ENCODE peak calls at places on chromosomes 16 and 17, in seven cellular contexts. I is foreskin keratinocyte, W is heart right ventricle, R is OCI-LY7, C is cardiac fibroblast, F is HFFc6, E is A549. X is an unnamed sample.

GRCh38 chr17:17141279-17141678 is 64.9 kb downstream of the PLD6 start:
- DNase-seq in I (no peak), W (no peak), R (no peak), C (no peak), F (no peak), E (no peak), X (no peak)

GRCh38 chr16:31874354-31875111 is 926 bp downstream of the ZNF267 start:
- DNase-seq in I (peak), W (no peak), R (peak), C (peak), F (peak), E (peak), X (peak)

GRCh38 chr17:17236295-17237025 is 508 bp downstream of the FLCN start:
- DNase-seq in I (peak), W (no peak), R (no peak), C (peak), F (peak), E (peak), X (peak)

GRCh38 chr17:73531171-73531570 is 113.1 kb downstream of the SDK2 start:
- DNase-seq in I (no peak), W (no peak), R (no peak), C (no peak), F (no peak), E (no peak), X (no peak)

GRCh38 chr17:19384723-19385391 is 2.1 kb downstream of the MFAP4 start:
- DNase-seq in I (peak), W (peak), R (no peak), C (peak), F (peak), E (no peak), X (peak)

GRCh38 chr16:66776457-66776856 is 24.9 kb downstream of the TERB1 start:
- DNase-seq in I (no peak), W (no peak), R (no peak), C (no peak), F (no peak), E (no peak), X (no peak)

GRCh38 chr16:11446566-11447119 is 101.4 kb downstream of the RMI2 start:
- DNase-seq in I (no peak), W (no peak), R (no peak), C (no peak), F (no peak), E (no peak), X (no peak)

GRCh38 chr16:13441675-13442074 is 478.3 kb upstream of the ERCC4 start:
- DNase-seq in I (no peak), W (no peak), R (no peak), C (no peak), F (no peak), E (no peak), X (no peak)

GRCh38 chr17:7132511-7133094 is 18.0 kb upstream of the ASGR2 start:
- DNase-seq in I (no peak), W (no peak), R (peak), C (peak), F (no peak), E (no peak), X (no peak)

GRCh38 chr17:82021728-82022309 is 859 bp downstream of the CENPX start:
- DNase-seq in I (no peak), W (no peak), R (peak), C (no peak), F (no peak), E (no peak), X (no peak)

GRCh38 chr16:84091460-84091859 is 25.3 kb downstream of the MBTPS1 start:
- DNase-seq in I (no peak), W (peak), R (peak), C (no peak), F (no peak), E (no peak), X (no peak)

GRCh38 chr17:79721993-79722671 is 8.6 kb upstream of the ENPP7 start:
- DNase-seq in I (no peak), W (no peak), R (peak), C (no peak), F (peak), E (peak), X (no peak)
- TF ChIP-seq CTCF in I (peak), W (no peak), R (peak), C (no peak), F (peak), E (peak), X (no peak)

DNA sequence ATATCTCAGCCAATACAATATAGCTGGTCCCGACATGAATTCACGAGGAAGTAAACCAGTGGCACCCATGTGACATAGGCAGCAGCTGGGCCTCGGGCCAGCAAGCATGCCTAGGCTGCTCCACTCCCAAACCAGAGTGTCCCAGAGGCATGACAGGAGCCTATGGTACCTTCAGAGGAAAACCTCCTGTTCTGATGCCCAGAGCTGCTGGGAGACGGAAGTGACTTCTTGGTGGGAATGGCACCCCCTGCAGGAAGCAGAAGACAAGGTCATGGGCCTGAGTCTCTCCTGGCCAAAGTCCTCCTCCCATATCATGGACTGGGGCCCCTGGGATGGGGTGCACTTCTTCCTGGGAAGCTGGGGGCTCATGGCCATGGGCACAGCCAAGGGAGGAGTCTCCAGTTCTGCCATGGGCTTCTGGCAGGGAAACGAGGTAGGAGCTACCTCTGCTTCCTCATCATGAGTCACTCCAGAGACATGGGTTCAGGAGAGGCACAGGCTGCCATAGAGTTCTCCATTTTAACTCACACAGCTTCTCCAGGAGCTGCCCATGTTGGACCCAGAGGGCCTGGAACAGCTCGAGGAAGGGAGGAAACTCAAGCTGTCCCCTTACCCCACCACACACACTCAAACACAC is 13.4 kb downstream of the FBF1 start:
- DNase-seq in I (peak), W (no peak), R (peak), C (no peak), F (no peak), E (peak), X (peak)
- TF ChIP-seq CTCF in I (peak), W (peak), R (peak), C (peak), F (peak), E (peak), X (peak)

GRCh38 chr16:3881499-3881995 is 1.0 kb upstream of the CREBBP start:
- DNase-seq in I (no peak), W (no peak), R (no peak), C (no peak), F (no peak), E (no peak), X (no peak)

GRCh38 chr16:3880623-3881498 is at the start of gene CREBBP:
- DNase-seq in I (peak), W (peak), R (peak), C (peak), F (peak), E (peak), X (peak)

GRCh38 chr16:3879258-3879886 is 1.1 kb downstream of the CREBBP start:
- DNase-seq in I (no peak), W (peak), R (peak), C (peak), F (no peak), E (no peak), X (no peak)

GRCh38 chr16:3878610-3879009 is 1.9 kb downstream of the CREBBP start:
- DNase-seq in I (no peak), W (no peak), R (peak), C (peak), F (peak), E (no peak), X (no peak)

GRCh38 chr16:3879887-3880564 is 487 bp downstream of the CREBBP start:
- DNase-seq in I (no peak), W (peak), R (peak), C (peak), F (peak), E (peak), X (no peak)
- TF ChIP-seq CTCF in I (peak), W (no peak), R (no peak), C (no peak), F (no peak), E (peak), X (peak)

DNA sequence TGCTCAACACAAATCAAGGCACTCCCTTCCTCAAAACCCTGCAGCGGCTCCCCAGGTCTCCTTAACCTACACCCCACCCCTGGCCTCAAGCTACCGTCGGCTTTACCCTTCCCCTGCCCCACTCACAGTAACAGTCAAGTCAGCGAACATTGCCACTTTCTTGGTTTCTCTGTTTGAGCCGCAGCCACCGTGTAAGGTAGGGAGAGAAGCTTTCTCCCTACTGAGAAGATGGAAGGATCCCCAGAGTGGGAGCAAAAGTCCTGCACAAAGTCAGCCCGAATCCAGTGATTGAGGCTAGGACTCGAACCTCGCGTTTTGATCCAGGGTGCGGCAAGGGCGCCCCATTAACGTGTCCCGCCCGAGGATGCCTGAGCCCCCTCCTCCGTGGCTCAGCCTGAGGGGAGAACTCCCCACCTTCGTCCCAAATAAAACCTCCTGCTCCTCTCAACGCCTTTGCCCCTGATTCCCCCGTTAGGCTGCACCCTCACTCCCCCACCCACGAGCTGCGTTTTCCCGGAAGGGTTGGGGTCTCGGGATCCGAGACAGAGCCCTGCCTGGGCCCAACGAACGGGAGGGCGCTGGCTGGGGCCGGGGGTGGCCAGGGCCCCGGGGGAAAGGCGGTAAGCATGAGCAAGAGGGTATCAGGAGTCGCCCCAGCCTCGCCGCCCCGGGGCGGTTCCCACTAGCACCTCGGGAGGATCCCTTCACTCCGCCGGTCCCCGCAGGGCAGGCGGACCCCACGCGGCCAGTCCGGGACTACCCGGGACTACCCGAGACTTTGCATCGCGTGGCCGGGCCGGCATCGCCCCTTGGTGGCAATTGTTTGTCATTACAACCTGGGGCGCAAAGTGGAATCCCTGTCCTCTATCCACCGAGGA is 9.9 kb upstream of the NAGS start:
- DNase-seq in I (no peak), W (peak), R (peak), C (peak), F (peak), E (peak), X (no peak)
- TF ChIP-seq CTCF in I (peak), W (peak), R (peak), C (peak), F (peak), E (peak), X (peak)

X was measured in bronchial epithelial cell.